ENCODE peak calls at places on chromosomes 3 and 15, in four cellular contexts. Z is nucleus accumbens, D is HTR-8/SVneo, M is T follicular helper cell. S is an unnamed sample.

GRCh38 chr15:73464602-73465001 is 21.6 kb downstream of the REC114 start:
- DNase-seq in Z (no peak), D (peak), M (no peak), S (no peak)

GRCh38 chr15:81235781-81236507 is 39.3 kb downstream of the IL16 start:
- DNase-seq in Z (no peak), D (peak), M (no peak), S (no peak)

GRCh38 chr15:67303490-67304363 is 49.1 kb downstream of the IQCH start:
- DNase-seq in Z (no peak), D (peak), M (peak), S (no peak)

GRCh38 chr3:101117473-101117872 is 124.3 kb upstream of the ABI3BP start:
- DNase-seq in Z (no peak), D (no peak), M (no peak), S (no peak)

GRCh38 chr3:197292083-197293042 is 6.0 kb downstream of the DLG1 start:
- DNase-seq in Z (no peak), D (no peak), M (no peak), S (no peak)

GRCh38 chr15:25469377-25469776 is 30.6 kb upstream of the UBE3A start:
- DNase-seq in Z (no peak), D (no peak), M (no peak), S (no peak)

GRCh38 chr15:38589502-38589901 is 24.9 kb upstream of the RASGRP1 start:
- DNase-seq in Z (no peak), D (peak), M (no peak), S (no peak)

GRCh38 chr3:132038198-132038825 is 3.5 kb upstream of the CPNE4 start:
- DNase-seq in Z (no peak), D (no peak), M (no peak), S (no peak)

GRCh38 chr3:158104346-158105020 is 1.7 kb downstream of the SHOX2 start:
- DNase-seq in Z (no peak), D (no peak), M (no peak), S (no peak)

GRCh38 chr3:15527031-15527459 is 5.5 kb upstream of the COLQ start:
- DNase-seq in Z (no peak), D (peak), M (no peak), S (no peak)

GRCh38 chr3:131303848-131304247 is 77.7 kb upstream of the NUDT16 start:
- DNase-seq in Z (no peak), D (no peak), M (no peak), S (no peak)

GRCh38 chr15:31975446-31976229 is 54.7 kb upstream of the CHRNA7 start:
- DNase-seq in Z (no peak), D (no peak), M (no peak), S (no peak)